ENCODE peak calls at places on chromosomes 4 and X, in nine cellular contexts. One of them, this sample, is unnamed.

GRCh38 chr4:38983756-38984647 is 48.2 kb downstream of the TMEM156 start:
- DNase-seq in breast epithelium: no peak
- DNase-seq in ovary: no peak
- DNase-seq in body of pancreas: no peak
- DNase-seq in uterus: no peak
- DNase-seq in testis: no peak
- DNase-seq in spleen: no peak
- DNase-seq in adrenal gland: no peak
- DNase-seq in A549: no peak
- DNase-seq in this sample: no peak

GRCh38 chrX:119266364-119266995 is 30.4 kb downstream of the PGRMC1 start:
- DNase-seq in spleen: no peak
- DNase-seq in A549: peak
- DNase-seq in breast epithelium: no peak
- DNase-seq in adrenal gland: peak
- DNase-seq in ovary: no peak
- DNase-seq in testis: peak
- DNase-seq in uterus: no peak
- DNase-seq in body of pancreas: peak
- DNase-seq in this sample: no peak

GRCh38 chrX:134604701-134605271 is 53.5 kb downstream of the PLAC1 start:
- DNase-seq in ovary: peak
- DNase-seq in body of pancreas: peak
- DNase-seq in A549: peak
- DNase-seq in spleen: no peak
- DNase-seq in breast epithelium: no peak
- DNase-seq in testis: peak
- DNase-seq in uterus: no peak
- DNase-seq in adrenal gland: no peak
- DNase-seq in this sample: peak

GRCh38 chr4:150768492-150768891 is 186.5 kb downstream of the MAB21L2 start:
- DNase-seq in body of pancreas: no peak
- DNase-seq in uterus: no peak
- DNase-seq in adrenal gland: no peak
- DNase-seq in spleen: no peak
- DNase-seq in ovary: no peak
- DNase-seq in A549: no peak
- DNase-seq in testis: no peak
- DNase-seq in breast epithelium: no peak
- DNase-seq in this sample: no peak

GRCh38 chrX:16143968-16144367 is 20.6 kb downstream of the GRPR start:
- DNase-seq in A549: no peak
- DNase-seq in uterus: no peak
- DNase-seq in spleen: no peak
- DNase-seq in breast epithelium: no peak
- DNase-seq in ovary: no peak
- DNase-seq in adrenal gland: no peak
- DNase-seq in body of pancreas: no peak
- DNase-seq in testis: no peak
- DNase-seq in this sample: no peak

GRCh38 chrX:146934256-146934655 is 119.7 kb upstream of the CXorf51A start:
- DNase-seq in breast epithelium: no peak
- DNase-seq in testis: no peak
- DNase-seq in ovary: no peak
- DNase-seq in spleen: no peak
- DNase-seq in uterus: no peak
- DNase-seq in A549: no peak
- DNase-seq in adrenal gland: no peak
- DNase-seq in body of pancreas: no peak
- DNase-seq in this sample: no peak

GRCh38 chr4:41465135-41465761 is 72.7 kb upstream of the LIMCH1 start:
- DNase-seq in ovary: no peak
- DNase-seq in testis: no peak
- DNase-seq in uterus: no peak
- DNase-seq in body of pancreas: no peak
- DNase-seq in breast epithelium: no peak
- DNase-seq in spleen: no peak
- DNase-seq in A549: no peak
- DNase-seq in adrenal gland: no peak
- DNase-seq in this sample: no peak

GRCh38 chr4:143641406-143641805 is 59.1 kb downstream of the FREM3 start:
- DNase-seq in breast epithelium: no peak
- DNase-seq in uterus: no peak
- DNase-seq in body of pancreas: no peak
- DNase-seq in adrenal gland: no peak
- DNase-seq in ovary: no peak
- DNase-seq in spleen: no peak
- DNase-seq in A549: no peak
- DNase-seq in testis: no peak
- DNase-seq in this sample: no peak

GRCh38 chrX:70262952-70263567 is 3.1 kb upstream of the P2RY4 start:
- DNase-seq in adrenal gland: peak
- DNase-seq in testis: peak
- DNase-seq in body of pancreas: peak
- DNase-seq in A549: peak
- DNase-seq in uterus: no peak
- DNase-seq in breast epithelium: peak
- DNase-seq in spleen: no peak
- DNase-seq in ovary: peak
- DNase-seq in this sample: peak

DNA sequence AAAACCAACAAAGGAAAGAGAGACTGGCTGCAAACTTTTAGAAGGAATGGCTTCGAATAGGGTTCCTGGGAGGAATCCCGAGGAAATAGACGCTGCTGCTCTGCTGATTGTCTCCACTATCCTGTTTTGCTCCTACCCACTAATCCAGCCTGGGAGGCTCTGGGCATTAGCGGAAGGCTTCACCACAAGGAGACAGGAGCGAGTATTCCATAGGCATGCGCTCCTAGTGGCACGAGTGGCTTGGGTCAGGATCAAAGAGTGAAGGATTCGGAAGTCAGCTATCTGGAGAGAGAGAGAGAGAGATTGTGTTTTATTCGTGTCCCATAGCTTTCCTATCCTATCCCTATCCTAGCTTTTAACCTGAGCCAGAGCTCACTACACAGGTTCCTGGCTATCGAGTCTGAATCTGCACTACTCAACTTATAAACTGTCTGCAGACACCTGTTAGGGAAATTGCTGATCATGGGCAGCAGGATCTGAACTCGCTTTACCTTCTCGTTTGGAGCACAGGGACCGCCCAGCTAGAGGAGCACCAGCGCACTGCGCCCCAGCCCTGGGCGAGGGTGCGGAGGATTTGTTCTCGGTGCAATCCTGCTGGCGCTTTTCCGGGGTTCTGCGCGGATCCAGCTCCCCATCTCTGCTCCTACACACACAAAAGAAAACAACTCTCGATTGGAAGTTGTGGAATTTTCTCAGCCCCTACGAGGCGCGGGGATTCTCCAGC is 740 bp upstream of the NPY2R start:
- DNase-seq in spleen: no peak
- DNase-seq in testis: peak
- DNase-seq in uterus: no peak
- DNase-seq in body of pancreas: peak
- DNase-seq in breast epithelium: no peak
- DNase-seq in adrenal gland: no peak
- DNase-seq in ovary: no peak
- DNase-seq in A549: peak
- DNase-seq in this sample: no peak
- TF ChIP-seq CTCF in spleen: no peak
- TF ChIP-seq CTCF in testis: no peak
- TF ChIP-seq CTCF in uterus: no peak
- TF ChIP-seq CTCF in body of pancreas: no peak
- TF ChIP-seq CTCF in breast epithelium: no peak
- TF ChIP-seq CTCF in adrenal gland: no peak
- TF ChIP-seq CTCF in ovary: no peak
- TF ChIP-seq CTCF in A549: peak
- TF ChIP-seq CTCF in this sample: no peak

GRCh38 chr4:163395055-163395454 is 51.4 kb downstream of the NPY5R start:
- DNase-seq in ovary: no peak
- DNase-seq in adrenal gland: no peak
- DNase-seq in A549: no peak
- DNase-seq in breast epithelium: no peak
- DNase-seq in spleen: no peak
- DNase-seq in testis: peak
- DNase-seq in body of pancreas: no peak
- DNase-seq in uterus: no peak
- DNase-seq in this sample: no peak

GRCh38 chr4:163393471-163393870 is 49.8 kb downstream of the NPY5R start:
- DNase-seq in testis: no peak
- DNase-seq in breast epithelium: no peak
- DNase-seq in adrenal gland: no peak
- DNase-seq in body of pancreas: no peak
- DNase-seq in uterus: no peak
- DNase-seq in spleen: no peak
- DNase-seq in ovary: no peak
- DNase-seq in A549: no peak
- DNase-seq in this sample: no peak

GRCh38 chr4:163395758-163396157 is 52.1 kb downstream of the NPY5R start:
- DNase-seq in adrenal gland: no peak
- DNase-seq in spleen: no peak
- DNase-seq in ovary: no peak
- DNase-seq in A549: no peak
- DNase-seq in body of pancreas: no peak
- DNase-seq in testis: no peak
- DNase-seq in breast epithelium: no peak
- DNase-seq in uterus: no peak
- DNase-seq in this sample: no peak

GRCh38 chr4:163392328-163392727 is 48.6 kb downstream of the NPY5R start:
- DNase-seq in uterus: no peak
- DNase-seq in testis: no peak
- DNase-seq in body of pancreas: no peak
- DNase-seq in adrenal gland: no peak
- DNase-seq in A549: no peak
- DNase-seq in breast epithelium: no peak
- DNase-seq in spleen: no peak
- DNase-seq in ovary: no peak
- DNase-seq in this sample: no peak

GRCh38 chr4:163391756-163392155 is 48.1 kb downstream of the NPY5R start:
- DNase-seq in testis: no peak
- DNase-seq in adrenal gland: no peak
- DNase-seq in A549: no peak
- DNase-seq in body of pancreas: no peak
- DNase-seq in breast epithelium: no peak
- DNase-seq in uterus: no peak
- DNase-seq in spleen: no peak
- DNase-seq in ovary: no peak
- DNase-seq in this sample: no peak
- TF ChIP-seq POLR2A in testis: no peak
- TF ChIP-seq POLR2A in adrenal gland: no peak
- TF ChIP-seq POLR2A in A549: no peak
- TF ChIP-seq POLR2A in body of pancreas: no peak
- TF ChIP-seq POLR2A in breast epithelium: no peak
- TF ChIP-seq POLR2A in uterus: no peak
- TF ChIP-seq POLR2A in spleen: no peak
- TF ChIP-seq POLR2A in ovary: no peak
- TF ChIP-seq POLR2A in this sample: no peak

DNA sequence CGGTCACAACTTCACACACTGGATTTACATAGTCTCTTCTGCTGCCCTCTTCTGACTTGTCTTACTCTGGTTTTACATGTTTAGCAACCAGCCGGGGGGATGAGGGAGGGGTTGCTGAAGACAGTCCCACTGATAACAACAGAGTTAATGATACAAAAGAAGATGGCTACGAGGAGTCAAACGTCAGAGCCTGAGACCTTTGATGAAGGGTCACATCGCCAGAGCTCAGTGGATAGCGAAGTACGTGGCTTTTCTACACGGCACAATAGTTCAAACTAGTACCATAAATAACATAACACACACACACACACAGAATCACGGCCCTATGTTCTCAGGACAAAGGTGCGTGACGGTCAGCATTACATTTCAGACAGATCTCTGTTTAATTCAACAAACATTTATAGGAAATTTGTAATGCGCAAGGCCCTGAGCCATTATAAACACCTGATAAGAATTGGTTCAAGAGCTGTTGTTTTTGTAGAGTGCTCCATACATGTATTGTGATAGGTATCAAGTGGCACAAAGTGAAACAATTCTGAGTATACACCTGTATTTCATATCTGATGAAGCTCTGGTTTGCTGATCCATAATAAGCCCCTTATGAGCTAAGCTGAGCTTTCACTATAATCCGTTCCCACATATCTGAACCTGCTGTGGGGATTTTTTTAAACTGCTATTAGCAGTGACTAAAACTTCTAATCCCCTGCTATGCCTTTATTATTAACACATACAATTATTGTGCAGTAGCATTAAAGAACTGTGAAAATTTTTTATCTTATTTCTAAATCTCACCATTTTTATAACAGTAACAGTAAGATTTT is 100.0 kb downstream of the NR3C2 start:
- DNase-seq in adrenal gland: no peak
- DNase-seq in ovary: peak
- DNase-seq in uterus: no peak
- DNase-seq in body of pancreas: peak
- DNase-seq in spleen: no peak
- DNase-seq in A549: no peak
- DNase-seq in testis: no peak
- DNase-seq in breast epithelium: no peak
- DNase-seq in this sample: no peak
- H3K27ac ChIP-seq in adrenal gland: no peak
- H3K27ac ChIP-seq in ovary: peak
- H3K27ac ChIP-seq in uterus: no peak
- H3K27ac ChIP-seq in body of pancreas: peak
- H3K27ac ChIP-seq in spleen: no peak
- H3K27ac ChIP-seq in A549: no peak
- H3K27ac ChIP-seq in testis: no peak
- H3K27ac ChIP-seq in breast epithelium: no peak
- H3K27ac ChIP-seq in this sample: no peak

GRCh38 chr4:88591787-88592599 is at the start of gene HERC3:
- DNase-seq in uterus: peak
- DNase-seq in body of pancreas: peak
- DNase-seq in breast epithelium: peak
- DNase-seq in adrenal gland: peak
- DNase-seq in A549: peak
- DNase-seq in spleen: peak
- DNase-seq in ovary: peak
- DNase-seq in testis: peak
- DNase-seq in this sample: peak
- TF ChIP-seq CTCF in uterus: no peak
- TF ChIP-seq CTCF in body of pancreas: peak
- TF ChIP-seq CTCF in breast epithelium: no peak
- TF ChIP-seq CTCF in adrenal gland: peak
- TF ChIP-seq CTCF in A549: no peak
- TF ChIP-seq CTCF in spleen: peak
- TF ChIP-seq CTCF in ovary: no peak
- TF ChIP-seq CTCF in testis: peak
- TF ChIP-seq CTCF in this sample: peak

DNA sequence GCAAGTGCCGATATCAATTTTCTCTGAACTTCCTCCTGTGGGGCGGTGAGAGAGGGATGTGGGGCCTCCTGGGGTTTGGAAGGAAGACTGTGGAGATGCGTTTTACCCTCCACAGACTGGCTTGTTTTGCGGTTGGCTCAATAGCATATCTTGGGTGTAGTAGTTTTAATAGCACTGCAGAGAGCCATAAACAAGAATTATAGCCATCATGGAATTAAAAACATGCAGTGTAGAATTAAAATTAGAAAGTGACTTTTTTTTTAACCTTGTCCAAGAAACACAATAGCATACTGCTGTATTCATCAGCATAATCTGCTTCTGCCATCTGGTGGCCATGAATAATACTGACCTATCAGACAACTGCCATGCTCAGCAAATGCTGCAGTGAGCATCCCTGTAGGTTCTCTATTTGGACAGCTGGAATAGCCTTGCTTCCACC is 47.3 kb upstream of the SCML1 start:
- DNase-seq in body of pancreas: peak
- DNase-seq in A549: peak
- DNase-seq in ovary: peak
- DNase-seq in adrenal gland: peak
- DNase-seq in spleen: no peak
- DNase-seq in testis: peak
- DNase-seq in breast epithelium: peak
- DNase-seq in uterus: peak
- DNase-seq in this sample: peak
- TF ChIP-seq POLR2A in body of pancreas: no peak
- TF ChIP-seq POLR2A in A549: no peak
- TF ChIP-seq POLR2A in ovary: no peak
- TF ChIP-seq POLR2A in adrenal gland: no peak
- TF ChIP-seq POLR2A in spleen: no peak
- TF ChIP-seq POLR2A in testis: no peak
- TF ChIP-seq POLR2A in breast epithelium: no peak
- TF ChIP-seq POLR2A in uterus: no peak
- TF ChIP-seq POLR2A in this sample: no peak

This sample was measured in heart left ventricle.